ENCODE peak calls at places on chromosomes 7 and 10, in five cellular contexts. One of them, this sample, is unnamed.

GRCh38 chr10:51162002-51162401 is 87.7 kb downstream of the PRKG1 start:
- DNase-seq in HL-60: no peak
- DNase-seq in cardiac muscle cell: no peak
- DNase-seq in tibial artery: no peak
- DNase-seq in A549: no peak
- DNase-seq in this sample: no peak

GRCh38 chr10:35368485-35369048 is 32.3 kb downstream of the CCNY start:
- DNase-seq in A549: no peak
- DNase-seq in cardiac muscle cell: no peak
- DNase-seq in HL-60: no peak
- DNase-seq in tibial artery: no peak
- DNase-seq in this sample: no peak

GRCh38 chr7:20216637-20217036 is 547 bp downstream of the MACC1 start:
- DNase-seq in cardiac muscle cell: no peak
- DNase-seq in tibial artery: no peak
- DNase-seq in HL-60: no peak
- DNase-seq in A549: no peak
- DNase-seq in this sample: no peak

GRCh38 chr7:24573554-24574338 is 494 bp downstream of the PALS2 start:
- DNase-seq in HL-60: no peak
- DNase-seq in cardiac muscle cell: peak; percentile 67
- DNase-seq in A549: peak; percentile 44
- DNase-seq in tibial artery: peak; percentile 70
- DNase-seq in this sample: no peak

GRCh38 chr7:101017099-101017777 is 2.6 kb upstream of the MUC17 start:
- DNase-seq in tibial artery: no peak
- DNase-seq in cardiac muscle cell: peak; percentile 42
- DNase-seq in HL-60: peak; percentile 77
- DNase-seq in A549: peak; percentile 93
- DNase-seq in this sample: no peak

GRCh38 chr7:6636741-6637543 is at the start of gene ZNF316:
- DNase-seq in cardiac muscle cell: peak; percentile 56
- DNase-seq in HL-60: peak; percentile 41
- DNase-seq in A549: peak; percentile 33
- DNase-seq in tibial artery: peak; percentile 78
- DNase-seq in this sample: no peak

GRCh38 chr10:58477902-58478301 is 34.8 kb upstream of the BICC1 start:
- DNase-seq in A549: no peak
- DNase-seq in cardiac muscle cell: no peak
- DNase-seq in tibial artery: no peak
- DNase-seq in HL-60: no peak
- DNase-seq in this sample: no peak

GRCh38 chr7:139583826-139584553 is 60.5 kb downstream of the CLEC2L start:
- DNase-seq in HL-60: no peak
- DNase-seq in A549: no peak
- DNase-seq in cardiac muscle cell: no peak
- DNase-seq in tibial artery: no peak
- DNase-seq in this sample: no peak

GRCh38 chr7:133973710-133974109 is 153.4 kb upstream of the LRGUK start:
- DNase-seq in cardiac muscle cell: no peak
- DNase-seq in A549: no peak
- DNase-seq in HL-60: no peak
- DNase-seq in tibial artery: no peak
- DNase-seq in this sample: no peak

GRCh38 chr10:21953585-21954057 is 49.9 kb downstream of the DNAJC1 start:
- DNase-seq in cardiac muscle cell: peak; percentile 35
- DNase-seq in HL-60: no peak
- DNase-seq in tibial artery: no peak
- DNase-seq in A549: peak; percentile 69
- DNase-seq in this sample: no peak

GRCh38 chr7:129438281-129438838 is 4.1 kb downstream of the STRIP2 start:
- DNase-seq in cardiac muscle cell: no peak
- DNase-seq in A549: no peak
- DNase-seq in tibial artery: no peak
- DNase-seq in HL-60: no peak
- DNase-seq in this sample: no peak

GRCh38 chr7:13282377-13282980 is 595.0 kb downstream of the ARL4A start:
- DNase-seq in A549: peak; percentile 35
- DNase-seq in HL-60: no peak
- DNase-seq in tibial artery: no peak
- DNase-seq in cardiac muscle cell: peak; percentile 24
- DNase-seq in this sample: no peak

GRCh38 chr10:51103818-51104217 is 29.5 kb downstream of the PRKG1 start:
- DNase-seq in HL-60: no peak
- DNase-seq in tibial artery: no peak
- DNase-seq in cardiac muscle cell: no peak
- DNase-seq in A549: no peak
- DNase-seq in this sample: no peak

GRCh38 chr7:98511175-98511574 is 105.9 kb upstream of the NPTX2 start:
- DNase-seq in HL-60: no peak
- DNase-seq in A549: no peak
- DNase-seq in tibial artery: no peak
- DNase-seq in cardiac muscle cell: no peak
- DNase-seq in this sample: no peak

GRCh38 chr10:44253769-44254462 is 131.0 kb downstream of the CXCL12 start:
- DNase-seq in cardiac muscle cell: no peak
- DNase-seq in HL-60: no peak
- DNase-seq in A549: peak; percentile 44
- DNase-seq in tibial artery: peak; percentile 88
- DNase-seq in this sample: no peak

GRCh38 chr7:158405324-158405723 is 182.3 kb downstream of the PTPRN2 start:
- DNase-seq in A549: no peak
- DNase-seq in HL-60: no peak
- DNase-seq in tibial artery: no peak
- DNase-seq in cardiac muscle cell: no peak
- DNase-seq in this sample: no peak

GRCh38 chr7:34497153-34497777 is 160.8 kb upstream of the NPSR1 start:
- DNase-seq in cardiac muscle cell: no peak
- DNase-seq in tibial artery: no peak
- DNase-seq in A549: no peak
- DNase-seq in HL-60: no peak
- DNase-seq in this sample: no peak

GRCh38 chr7:48298779-48299178 is 127.5 kb downstream of the ABCA13 start:
- DNase-seq in A549: peak; percentile 12
- DNase-seq in HL-60: no peak
- DNase-seq in cardiac muscle cell: no peak
- DNase-seq in tibial artery: no peak
- DNase-seq in this sample: no peak

GRCh38 chr7:44580945-44581344 is 1.1 kb downstream of the TMED4 start:
- DNase-seq in A549: no peak
- DNase-seq in tibial artery: no peak
- DNase-seq in cardiac muscle cell: no peak
- DNase-seq in HL-60: no peak
- DNase-seq in this sample: no peak
- H3K27ac ChIP-seq in A549: peak overlapping the region; percentile 94
- H3K27ac ChIP-seq in tibial artery: peak overlapping the region; percentile 96
- H3K27ac ChIP-seq in cardiac muscle cell: no peak overlapping the region
- H3K27ac ChIP-seq in HL-60: peak overlapping the region; percentile 84
- H3K27ac ChIP-seq in this sample: no peak overlapping the region

GRCh38 chr10:125028291-125028867 is 86.5 kb downstream of the ZRANB1 start:
- DNase-seq in HL-60: no peak
- DNase-seq in tibial artery: no peak
- DNase-seq in cardiac muscle cell: no peak
- DNase-seq in A549: no peak
- DNase-seq in this sample: no peak

GRCh38 chr10:125025341-125025740 is 83.4 kb downstream of the ZRANB1 start:
- DNase-seq in cardiac muscle cell: no peak
- DNase-seq in tibial artery: no peak
- DNase-seq in A549: no peak
- DNase-seq in HL-60: no peak
- DNase-seq in this sample: no peak

GRCh38 chr10:125027889-125028288 is 86.0 kb downstream of the ZRANB1 start:
- DNase-seq in tibial artery: no peak
- DNase-seq in A549: no peak
- DNase-seq in cardiac muscle cell: peak; percentile 46
- DNase-seq in HL-60: no peak
- DNase-seq in this sample: no peak

GRCh38 chr10:125026036-125026931 is 84.4 kb downstream of the ZRANB1 start:
- DNase-seq in A549: no peak
- DNase-seq in HL-60: no peak
- DNase-seq in cardiac muscle cell: no peak
- DNase-seq in tibial artery: no peak
- DNase-seq in this sample: no peak

DNA sequence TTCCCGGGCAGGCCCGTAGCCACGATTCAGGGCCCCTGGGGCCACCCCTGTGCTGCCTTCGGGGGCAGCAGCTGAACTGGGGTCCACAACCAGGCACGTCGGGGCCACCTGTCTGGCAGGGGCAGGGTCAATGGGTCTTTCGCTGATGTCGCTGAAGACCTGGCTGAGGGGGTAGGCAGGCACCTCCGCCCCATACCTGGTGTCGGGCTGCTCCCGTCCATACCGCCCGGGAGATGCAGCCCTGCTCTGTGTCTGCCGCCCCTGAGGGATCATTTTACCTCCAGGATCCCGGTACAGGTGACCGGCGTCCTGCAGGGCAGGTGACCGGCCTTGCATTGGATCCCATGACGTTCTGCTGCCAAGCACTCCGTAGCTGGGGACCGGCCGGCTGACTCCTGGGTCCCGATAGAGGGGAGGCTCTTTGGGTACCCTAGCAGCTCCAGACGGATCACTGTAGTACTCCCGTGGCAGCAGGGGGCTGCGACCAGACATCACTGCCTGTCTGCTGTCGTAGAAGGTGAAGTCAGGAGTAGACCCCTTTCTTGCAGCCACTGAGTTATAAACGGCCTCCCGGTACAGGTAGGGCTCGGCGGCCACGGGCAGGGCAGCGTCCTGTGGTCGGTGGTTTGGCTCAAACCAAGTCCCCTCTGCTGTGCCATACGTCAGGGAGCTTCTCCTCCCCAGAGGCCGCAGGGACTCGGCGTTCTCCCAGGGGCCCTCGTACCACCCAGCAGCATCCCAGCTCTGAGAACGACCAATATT is 85.2 kb downstream of the ZRANB1 start:
- DNase-seq in tibial artery: no peak
- DNase-seq in cardiac muscle cell: no peak
- DNase-seq in HL-60: no peak
- DNase-seq in A549: no peak
- DNase-seq in this sample: no peak
- H3K27ac ChIP-seq in tibial artery: peak overlapping the region; percentile 85
- H3K27ac ChIP-seq in cardiac muscle cell: no peak overlapping the region
- H3K27ac ChIP-seq in HL-60: no peak overlapping the region
- H3K27ac ChIP-seq in A549: no peak overlapping the region
- H3K27ac ChIP-seq in this sample: no peak overlapping the region

GRCh38 chr7:27116521-27116946 is 14.0 kb downstream of the HOXA4 start:
- DNase-seq in cardiac muscle cell: no peak
- DNase-seq in A549: no peak
- DNase-seq in HL-60: no peak
- DNase-seq in tibial artery: no peak
- DNase-seq in this sample: no peak
- H3K27ac ChIP-seq in cardiac muscle cell: no peak overlapping the region
- H3K27ac ChIP-seq in A549: peak overlapping the region; percentile 83
- H3K27ac ChIP-seq in HL-60: no peak overlapping the region
- H3K27ac ChIP-seq in tibial artery: peak overlapping the region; percentile 1
- H3K27ac ChIP-seq in this sample: no peak overlapping the region

GRCh38 chr10:96377816-96378294 is 19.1 kb upstream of the OPALIN start:
- DNase-seq in HL-60: no peak
- DNase-seq in tibial artery: no peak
- DNase-seq in cardiac muscle cell: no peak
- DNase-seq in A549: no peak
- DNase-seq in this sample: no peak

GRCh38 chr10:96378741-96379140 is 19.9 kb upstream of the OPALIN start:
- DNase-seq in tibial artery: no peak
- DNase-seq in A549: no peak
- DNase-seq in HL-60: no peak
- DNase-seq in cardiac muscle cell: no peak
- DNase-seq in this sample: no peak

GRCh38 chr10:96376483-96376882 is 17.7 kb upstream of the OPALIN start:
- DNase-seq in A549: no peak
- DNase-seq in tibial artery: no peak
- DNase-seq in HL-60: no peak
- DNase-seq in cardiac muscle cell: no peak
- DNase-seq in this sample: no peak

GRCh38 chr10:96380821-96381220 is 22.0 kb upstream of the OPALIN start:
- DNase-seq in A549: peak; percentile 11
- DNase-seq in cardiac muscle cell: no peak
- DNase-seq in HL-60: peak; percentile 93
- DNase-seq in tibial artery: no peak
- DNase-seq in this sample: no peak

DNA sequence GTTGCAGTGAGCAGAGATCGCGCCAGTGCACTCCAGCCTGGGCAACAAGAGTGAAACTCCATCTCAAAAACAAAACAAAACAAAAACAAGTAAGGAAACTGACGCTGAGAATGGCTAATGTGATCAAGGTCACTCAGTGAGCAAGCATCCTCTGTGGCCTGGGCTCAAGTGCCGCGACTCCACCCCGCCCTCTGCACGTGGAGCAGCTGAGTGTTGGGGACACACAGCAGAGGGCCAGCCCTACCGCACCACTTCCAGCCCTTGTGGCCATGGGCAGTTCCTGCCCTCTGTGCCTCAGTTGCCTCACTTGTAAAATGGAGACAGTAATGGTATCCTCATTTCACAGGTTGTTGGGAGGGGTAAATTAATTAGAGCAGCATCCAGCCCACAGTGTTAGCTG is 21.0 kb upstream of the OPALIN start:
- DNase-seq in HL-60: no peak
- DNase-seq in A549: no peak
- DNase-seq in cardiac muscle cell: no peak
- DNase-seq in tibial artery: no peak
- DNase-seq in this sample: no peak
- H3K27ac ChIP-seq in HL-60: no peak overlapping the region
- H3K27ac ChIP-seq in A549: no peak overlapping the region
- H3K27ac ChIP-seq in cardiac muscle cell: no peak overlapping the region
- H3K27ac ChIP-seq in tibial artery: no peak overlapping the region
- H3K27ac ChIP-seq in this sample: no peak overlapping the region

DNA sequence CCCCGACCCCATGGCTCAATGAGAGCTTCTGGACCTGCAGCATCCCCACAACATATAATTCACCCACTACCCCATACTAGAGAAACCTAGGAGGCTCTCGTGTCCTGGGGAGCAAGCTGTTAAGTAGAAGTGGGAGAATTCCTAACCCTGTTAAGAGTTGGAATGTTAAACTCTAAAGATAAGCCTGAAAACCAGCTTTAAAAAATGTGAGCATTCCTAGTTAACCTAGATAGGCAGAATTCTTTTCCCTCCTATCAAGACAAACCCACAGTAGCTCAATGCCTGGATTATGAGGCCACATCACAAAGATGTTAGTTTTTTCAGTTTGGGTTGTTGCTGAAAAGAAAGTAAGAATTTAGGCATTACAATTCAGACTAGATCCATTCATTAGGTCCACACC is 42.9 kb downstream of the GRM8 start:
- DNase-seq in A549: no peak
- DNase-seq in cardiac muscle cell: no peak
- DNase-seq in tibial artery: no peak
- DNase-seq in HL-60: no peak
- DNase-seq in this sample: no peak
- H3K27ac ChIP-seq in A549: no peak overlapping the region
- H3K27ac ChIP-seq in cardiac muscle cell: no peak overlapping the region
- H3K27ac ChIP-seq in tibial artery: no peak overlapping the region
- H3K27ac ChIP-seq in HL-60: no peak overlapping the region
- H3K27ac ChIP-seq in this sample: no peak overlapping the region

DNA sequence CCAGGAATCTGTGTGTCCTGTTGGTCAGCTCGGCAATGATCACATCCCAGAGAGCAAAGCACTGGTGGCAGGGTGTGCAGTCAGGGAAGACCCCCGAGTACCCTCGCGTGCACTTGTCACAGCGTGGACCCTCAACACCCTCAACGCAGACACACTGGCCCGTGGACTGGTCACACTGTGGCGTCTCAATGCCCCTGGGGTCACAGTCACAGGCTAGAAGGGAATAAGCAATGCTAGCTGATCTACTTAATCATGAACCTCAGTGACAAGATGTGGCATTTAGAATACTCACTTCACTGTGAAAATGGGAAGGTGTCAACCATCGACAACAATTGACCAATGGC is 49.1 kb downstream of the DLD start:
- DNase-seq in HL-60: no peak
- DNase-seq in cardiac muscle cell: no peak
- DNase-seq in A549: no peak
- DNase-seq in tibial artery: no peak
- DNase-seq in this sample: no peak
- H3K27ac ChIP-seq in HL-60: no peak overlapping the region
- H3K27ac ChIP-seq in cardiac muscle cell: no peak overlapping the region
- H3K27ac ChIP-seq in A549: no peak overlapping the region
- H3K27ac ChIP-seq in tibial artery: peak overlapping the region; percentile 64
- H3K27ac ChIP-seq in this sample: no peak overlapping the region